ENCODE peak calls at places on chromosomes 11 and 22, in six cellular contexts. One of them, this sample, is unnamed.

GRCh38 chr11:15663778-15664218 is 549.1 kb downstream of the INSC start:
- DNase-seq in pancreas: peak; percentile 15
- DNase-seq in glutamatergic neuron: peak; percentile 35
- DNase-seq in omental fat pad: no peak
- DNase-seq in HFFc6: no peak
- DNase-seq in astrocyte of the spinal cord: no peak
- DNase-seq in this sample: no peak

GRCh38 chr11:2091112-2091746 is 48.0 kb downstream of the IGF2 start:
- DNase-seq in pancreas: no peak
- DNase-seq in glutamatergic neuron: no peak
- DNase-seq in omental fat pad: no peak
- DNase-seq in HFFc6: no peak
- DNase-seq in astrocyte of the spinal cord: no peak
- DNase-seq in this sample: no peak

GRCh38 chr22:49486225-49486624 is 341.4 kb downstream of the BRD1 start:
- DNase-seq in pancreas: no peak
- DNase-seq in glutamatergic neuron: no peak
- DNase-seq in omental fat pad: no peak
- DNase-seq in HFFc6: no peak
- DNase-seq in astrocyte of the spinal cord: no peak
- DNase-seq in this sample: no peak

GRCh38 chr22:26691377-26691716 is 34.0 kb downstream of the MIAT start:
- DNase-seq in pancreas: no peak
- DNase-seq in glutamatergic neuron: no peak
- DNase-seq in omental fat pad: no peak
- DNase-seq in HFFc6: no peak
- DNase-seq in astrocyte of the spinal cord: no peak
- DNase-seq in this sample: no peak

GRCh38 chr22:44758354-44758969 is 6.1 kb downstream of the ARHGAP8 start:
- DNase-seq in pancreas: no peak
- DNase-seq in glutamatergic neuron: no peak
- DNase-seq in omental fat pad: no peak
- DNase-seq in HFFc6: peak; percentile 44
- DNase-seq in astrocyte of the spinal cord: peak; percentile 52
- DNase-seq in this sample: no peak

GRCh38 chr22:36732609-36733008 is 29.1 kb upstream of the CACNG2 start:
- DNase-seq in pancreas: no peak
- DNase-seq in glutamatergic neuron: no peak
- DNase-seq in omental fat pad: no peak
- DNase-seq in HFFc6: no peak
- DNase-seq in astrocyte of the spinal cord: no peak
- DNase-seq in this sample: no peak

GRCh38 chr11:1122356-1123002 is 35.3 kb upstream of the MUC5AC start:
- DNase-seq in pancreas: no peak
- DNase-seq in glutamatergic neuron: no peak
- DNase-seq in omental fat pad: peak; percentile 6
- DNase-seq in HFFc6: no peak
- DNase-seq in astrocyte of the spinal cord: no peak
- DNase-seq in this sample: no peak

GRCh38 chr11:19664896-19665548 is 47.6 kb upstream of the NAV2 start:
- DNase-seq in pancreas: no peak
- DNase-seq in glutamatergic neuron: peak; percentile 45
- DNase-seq in omental fat pad: no peak
- DNase-seq in HFFc6: peak; percentile 27
- DNase-seq in astrocyte of the spinal cord: no peak
- DNase-seq in this sample: no peak

GRCh38 chr22:50467341-50467740 is 7.5 kb downstream of the SBF1 start:
- DNase-seq in pancreas: no peak
- DNase-seq in glutamatergic neuron: no peak
- DNase-seq in omental fat pad: no peak
- DNase-seq in HFFc6: no peak
- DNase-seq in astrocyte of the spinal cord: no peak
- DNase-seq in this sample: peak; percentile 30

GRCh38 chr22:46070215-46070721 is 80.1 kb upstream of the PPARA start:
- DNase-seq in pancreas: peak; percentile 90
- DNase-seq in glutamatergic neuron: no peak
- DNase-seq in omental fat pad: no peak
- DNase-seq in HFFc6: no peak
- DNase-seq in astrocyte of the spinal cord: no peak
- DNase-seq in this sample: peak; percentile 29

GRCh38 chr11:41392591-41392990 is 66.9 kb downstream of the LRRC4C start:
- DNase-seq in pancreas: no peak
- DNase-seq in glutamatergic neuron: no peak
- DNase-seq in omental fat pad: no peak
- DNase-seq in HFFc6: no peak
- DNase-seq in astrocyte of the spinal cord: no peak
- DNase-seq in this sample: no peak

GRCh38 chr22:26650722-26651421 is 6.5 kb upstream of the MIAT start:
- DNase-seq in pancreas: no peak
- DNase-seq in glutamatergic neuron: no peak
- DNase-seq in omental fat pad: no peak
- DNase-seq in HFFc6: no peak
- DNase-seq in astrocyte of the spinal cord: no peak
- DNase-seq in this sample: no peak

GRCh38 chr11:133070790-133071189 is 461.5 kb downstream of the OPCML start:
- DNase-seq in pancreas: no peak
- DNase-seq in glutamatergic neuron: no peak
- DNase-seq in omental fat pad: no peak
- DNase-seq in HFFc6: no peak
- DNase-seq in astrocyte of the spinal cord: no peak
- DNase-seq in this sample: no peak

GRCh38 chr11:84800755-84801346 is 826.3 kb downstream of the DLG2 start:
- DNase-seq in pancreas: no peak
- DNase-seq in glutamatergic neuron: no peak
- DNase-seq in omental fat pad: no peak
- DNase-seq in HFFc6: peak; percentile 19
- DNase-seq in astrocyte of the spinal cord: peak; percentile 51
- DNase-seq in this sample: no peak
- TF ChIP-seq CTCF in pancreas: no peak
- TF ChIP-seq CTCF in glutamatergic neuron: peak; percentile 47
- TF ChIP-seq CTCF in omental fat pad: no peak
- TF ChIP-seq CTCF in HFFc6: peak; percentile 73
- TF ChIP-seq CTCF in astrocyte of the spinal cord: peak; percentile 28
- TF ChIP-seq CTCF in this sample: peak; percentile 39

GRCh38 chr22:39462443-39463147 is 5.8 kb downstream of the MGAT3 start:
- DNase-seq in pancreas: no peak
- DNase-seq in glutamatergic neuron: no peak
- DNase-seq in omental fat pad: no peak
- DNase-seq in HFFc6: no peak
- DNase-seq in astrocyte of the spinal cord: no peak
- DNase-seq in this sample: no peak
- TF ChIP-seq CTCF in pancreas: no peak
- TF ChIP-seq CTCF in glutamatergic neuron: no peak
- TF ChIP-seq CTCF in omental fat pad: no peak
- TF ChIP-seq CTCF in HFFc6: no peak
- TF ChIP-seq CTCF in astrocyte of the spinal cord: no peak
- TF ChIP-seq CTCF in this sample: peak; percentile 12

GRCh38 chr11:47044112-47044511 is 107.6 kb downstream of the CSTPP1 start:
- DNase-seq in pancreas: no peak
- DNase-seq in glutamatergic neuron: no peak
- DNase-seq in omental fat pad: no peak
- DNase-seq in HFFc6: no peak
- DNase-seq in astrocyte of the spinal cord: no peak
- DNase-seq in this sample: no peak
- TF ChIP-seq CTCF in pancreas: no peak
- TF ChIP-seq CTCF in glutamatergic neuron: no peak
- TF ChIP-seq CTCF in omental fat pad: no peak
- TF ChIP-seq CTCF in HFFc6: no peak
- TF ChIP-seq CTCF in astrocyte of the spinal cord: no peak
- TF ChIP-seq CTCF in this sample: no peak

DNA sequence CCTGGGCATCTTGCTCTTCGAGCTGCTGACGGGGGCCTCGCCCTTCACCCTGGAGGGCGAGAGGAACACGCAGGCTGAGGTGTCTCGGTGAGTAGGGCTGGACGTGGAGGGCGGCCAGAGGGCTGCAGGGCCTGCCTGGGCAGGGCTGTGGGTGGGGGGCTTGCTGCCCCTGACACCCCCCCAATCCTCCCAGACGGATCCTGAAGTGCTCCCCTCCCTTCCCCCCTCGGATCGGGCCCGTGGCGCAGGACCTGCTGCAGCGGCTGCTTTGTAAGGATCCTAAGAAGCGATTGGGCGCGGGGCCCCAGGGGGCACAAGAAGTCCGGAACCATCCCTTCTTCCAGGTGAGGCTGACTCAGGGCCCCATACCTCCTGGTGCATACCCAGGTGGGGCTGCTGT is 2.7 kb downstream of the RPS6KA4 start:
- DNase-seq in pancreas: no peak
- DNase-seq in glutamatergic neuron: no peak
- DNase-seq in omental fat pad: no peak
- DNase-seq in HFFc6: no peak
- DNase-seq in astrocyte of the spinal cord: no peak
- DNase-seq in this sample: no peak
- TF ChIP-seq CTCF in pancreas: no peak
- TF ChIP-seq CTCF in glutamatergic neuron: no peak
- TF ChIP-seq CTCF in omental fat pad: no peak
- TF ChIP-seq CTCF in HFFc6: no peak
- TF ChIP-seq CTCF in astrocyte of the spinal cord: no peak
- TF ChIP-seq CTCF in this sample: no peak

GRCh38 chr22:48185656-48186055 is 1423.2 kb downstream of the TBC1D22A start:
- DNase-seq in pancreas: no peak
- DNase-seq in glutamatergic neuron: no peak
- DNase-seq in omental fat pad: no peak
- DNase-seq in HFFc6: no peak
- DNase-seq in astrocyte of the spinal cord: no peak
- DNase-seq in this sample: no peak
- TF ChIP-seq CTCF in pancreas: no peak
- TF ChIP-seq CTCF in glutamatergic neuron: no peak
- TF ChIP-seq CTCF in omental fat pad: no peak
- TF ChIP-seq CTCF in HFFc6: no peak
- TF ChIP-seq CTCF in astrocyte of the spinal cord: no peak
- TF ChIP-seq CTCF in this sample: no peak

DNA sequence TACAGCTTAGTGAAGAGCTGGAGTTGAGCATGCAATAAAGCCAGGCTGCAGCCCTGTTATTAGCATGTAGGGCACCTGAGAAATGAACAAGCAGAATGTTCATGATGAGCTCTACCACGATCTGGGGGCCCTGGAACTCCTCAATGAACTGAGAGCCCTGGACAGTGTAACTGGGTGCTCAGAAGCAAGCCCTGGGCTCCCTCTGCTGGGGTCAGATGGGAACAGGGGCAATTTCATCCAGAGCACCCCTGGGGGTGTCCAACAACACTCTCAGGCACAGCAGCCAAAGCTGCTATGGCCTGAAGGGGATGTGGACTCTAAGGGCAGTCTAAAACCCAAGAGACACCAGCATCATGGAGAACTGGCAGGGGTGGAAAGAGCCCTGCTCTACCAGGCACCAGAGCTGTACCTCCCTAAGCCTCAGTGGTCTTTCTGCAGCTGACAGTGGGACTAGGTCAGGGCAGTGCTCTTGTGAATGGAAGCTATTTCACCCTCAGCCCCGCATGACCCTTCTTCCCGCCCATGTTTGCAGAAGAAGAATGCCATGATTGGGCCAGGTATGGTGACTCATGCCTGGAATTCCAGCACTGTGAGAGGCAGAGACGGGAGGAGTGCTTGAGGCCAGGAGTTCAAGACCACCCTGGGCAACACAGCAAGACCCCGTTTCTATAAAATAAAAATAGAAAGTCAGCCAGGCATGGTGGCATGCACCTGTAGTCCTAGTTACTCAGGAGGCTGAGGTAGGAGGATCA is 28.9 kb downstream of the THOC5 start:
- DNase-seq in pancreas: peak; percentile 33
- DNase-seq in glutamatergic neuron: peak; percentile 41
- DNase-seq in omental fat pad: no peak
- DNase-seq in HFFc6: peak; percentile 27
- DNase-seq in astrocyte of the spinal cord: no peak
- DNase-seq in this sample: peak; percentile 60
- TF ChIP-seq CTCF in pancreas: no peak
- TF ChIP-seq CTCF in glutamatergic neuron: no peak
- TF ChIP-seq CTCF in omental fat pad: no peak
- TF ChIP-seq CTCF in HFFc6: peak; percentile 71
- TF ChIP-seq CTCF in astrocyte of the spinal cord: peak; percentile 47
- TF ChIP-seq CTCF in this sample: peak; percentile 77

GRCh38 chr11:31798057-31799035 is 12.8 kb downstream of the PAX6 start:
- DNase-seq in pancreas: no peak
- DNase-seq in glutamatergic neuron: peak; percentile 79
- DNase-seq in omental fat pad: no peak
- DNase-seq in HFFc6: no peak
- DNase-seq in astrocyte of the spinal cord: no peak
- DNase-seq in this sample: no peak
- TF ChIP-seq CTCF in pancreas: no peak
- TF ChIP-seq CTCF in glutamatergic neuron: no peak
- TF ChIP-seq CTCF in omental fat pad: no peak
- TF ChIP-seq CTCF in HFFc6: peak; percentile 56
- TF ChIP-seq CTCF in astrocyte of the spinal cord: peak; percentile 26
- TF ChIP-seq CTCF in this sample: no peak

GRCh38 chr11:69660001-69660500 is 15.1 kb downstream of the LTO1 start:
- DNase-seq in pancreas: no peak
- DNase-seq in glutamatergic neuron: no peak
- DNase-seq in omental fat pad: no peak
- DNase-seq in HFFc6: no peak
- DNase-seq in astrocyte of the spinal cord: no peak
- DNase-seq in this sample: no peak
- TF ChIP-seq CTCF in pancreas: no peak
- TF ChIP-seq CTCF in glutamatergic neuron: no peak
- TF ChIP-seq CTCF in omental fat pad: no peak
- TF ChIP-seq CTCF in HFFc6: no peak
- TF ChIP-seq CTCF in astrocyte of the spinal cord: no peak
- TF ChIP-seq CTCF in this sample: no peak

GRCh38 chr11:13963169-13963948 is 836 bp downstream of the SPON1 start:
- DNase-seq in pancreas: no peak
- DNase-seq in glutamatergic neuron: peak; percentile 36
- DNase-seq in omental fat pad: no peak
- DNase-seq in HFFc6: no peak
- DNase-seq in astrocyte of the spinal cord: no peak
- DNase-seq in this sample: no peak
- TF ChIP-seq CTCF in pancreas: no peak
- TF ChIP-seq CTCF in glutamatergic neuron: no peak
- TF ChIP-seq CTCF in omental fat pad: no peak
- TF ChIP-seq CTCF in HFFc6: no peak
- TF ChIP-seq CTCF in astrocyte of the spinal cord: no peak
- TF ChIP-seq CTCF in this sample: no peak